ENCODE peak calls at places on chromosomes 12 and 14, in four cellular contexts. P is psoas muscle, D is thyroid gland, T is stomach. J is an unnamed sample. For H3K4me1, the result is how much of the 10 kb centered on the place peaks cover.

GRCh38 chr12:1863823-1864222 is 43.5 kb downstream of the LRTM2 start:
- DNase-seq in T (peak), P (no peak), D (no peak), J (no peak)

GRCh38 chr12:123142948-123143752 is 7.7 kb downstream of the PITPNM2 start:
- DNase-seq in P (no peak), D (peak), T (no peak), J (peak)

GRCh38 chr12:5808956-5809355 is 136.1 kb downstream of the ANO2 start:
- DNase-seq in P (no peak), T (no peak), D (no peak), J (no peak)

GRCh38 chr12:92597997-92598396 is 104.8 kb upstream of the PLEKHG7 start:
- DNase-seq in D (no peak), T (no peak), P (no peak), J (no peak)

GRCh38 chr14:104146651-104147345 is 8.4 kb downstream of the KIF26A start:
- DNase-seq in P (peak), D (no peak), T (no peak), J (no peak)

GRCh38 chr12:131014343-131014742 is 60.6 kb downstream of the ADGRD1 start:
- DNase-seq in D (no peak), T (no peak), P (no peak), J (no peak)

GRCh38 chr14:39272918-39273317 is 39.2 kb downstream of the MIA2 start:
- DNase-seq in T (no peak), P (no peak), D (no peak), J (no peak)

GRCh38 chr12:442235-442884 is 17.4 kb upstream of the B4GALNT3 start:
- DNase-seq in T (peak), D (peak), P (no peak), J (no peak)

GRCh38 chr12:110600254-110600653 is 13.7 kb upstream of the TCTN1 start:
- DNase-seq in T (no peak), P (no peak), D (no peak), J (no peak)

GRCh38 chr12:75998292-75999063 is 33.1 kb downstream of the PHLDA1 start:
- DNase-seq in T (no peak), D (no peak), P (no peak), J (no peak)

GRCh38 chr14:104184911-104185499 is 46.6 kb downstream of the KIF26A start:
- DNase-seq in T (no peak), P (peak), D (no peak), J (no peak)

GRCh38 chr14:55430024-55430690 is 10.3 kb downstream of the TBPL2 start:
- DNase-seq in P (no peak), T (no peak), D (peak), J (peak)

GRCh38 chr14:32588448-32589320 is 259.6 kb downstream of the AKAP6 start:
- DNase-seq in T (no peak), D (no peak), P (no peak), J (no peak)

GRCh38 chr14:87178277-87178676 is 814.7 kb downstream of the GALC start:
- DNase-seq in D (no peak), T (no peak), P (no peak), J (no peak)

GRCh38 chr12:114649585-114649984 is 34.4 kb downstream of the TBX3 start:
- DNase-seq in P (no peak), T (no peak), D (no peak), J (no peak)

GRCh38 chr14:61570961-61571299 is 124.4 kb upstream of the HIF1A start:
- DNase-seq in T (no peak), P (no peak), D (no peak), J (no peak)

GRCh38 chr14:103806805-103807204 is 40.6 kb downstream of the PPP1R13B start:
- DNase-seq in T (no peak), P (no peak), D (no peak), J (no peak)

GRCh38 chr14:68365228-68365627 is 427.6 kb downstream of the ZFP36L1 start:
- DNase-seq in T (no peak), D (no peak), P (no peak), J (no peak)

GRCh38 chr14:53840444-53840843 is 116.2 kb downstream of the BMP4 start:
- DNase-seq in D (no peak), P (no peak), T (no peak), J (no peak)

GRCh38 chr12:26274441-26275312 is 79.3 kb downstream of the SSPN start:
- DNase-seq in T (peak), P (peak), D (peak), J (peak)

GRCh38 chr12:102535306-102535705 is 54.9 kb upstream of the IGF1 start:
- DNase-seq in D (no peak), T (no peak), P (no peak), J (no peak)

GRCh38 chr12:24933694-24934407 is 15.1 kb downstream of the BCAT1 start:
- DNase-seq in P (no peak), T (no peak), D (no peak), J (no peak)

GRCh38 chr12:109573029-109573913 is at the start of the genes MMAB and MVK:
- DNase-seq in T (peak), P (peak), D (peak), J (peak)

GRCh38 chr12:130334937-130335336 is 2.8 kb upstream of the PIWIL1 start:
- DNase-seq in T (no peak), P (no peak), D (no peak), J (no peak)

GRCh38 chr12:6570264-6570887 is 2.3 kb upstream of the NOP2 start:
- DNase-seq in P (no peak), T (peak), D (peak), J (no peak)

GRCh38 chr14:86847176-86847575 is 1145.8 kb downstream of the GALC start:
- DNase-seq in P (no peak), D (no peak), T (no peak), J (no peak)

GRCh38 chr12:88566430-88566829 is 13.8 kb downstream of the KITLG start:
- DNase-seq in T (peak), P (no peak), D (no peak), J (no peak)

GRCh38 chr12:53062977-53063707 is 13.3 kb downstream of the TNS2 start:
- DNase-seq in T (no peak), D (no peak), P (peak), J (no peak)
- H3K4me1 ChIP-seq in T (under half), D (half or more), P (under half), J (half or more)

GRCh38 chr12:105425263-105426174 is 95.0 kb downstream of the C12orf75 start:
- DNase-seq in T (no peak), D (no peak), P (no peak), J (no peak)
- H3K4me3 ChIP-seq in T (no peak), D (no peak), P (no peak), J (no peak)

GRCh38 chr14:51681411-51681810 is 29.7 kb downstream of the FRMD6 start:
- DNase-seq in D (no peak), T (no peak), P (no peak), J (no peak)
- H3K4me1 ChIP-seq in D (under half), T (under half), P (under half), J (under half)

GRCh38 chr12:120247183-120247582 is 18.3 kb downstream of the PXN start:
- DNase-seq in D (no peak), T (peak), P (no peak), J (no peak)

GRCh38 chr12:120252071-120252906 is 13.2 kb downstream of the PXN start:
- DNase-seq in P (no peak), T (no peak), D (no peak), J (no peak)

GRCh38 chr12:120247621-120248030 is 17.9 kb downstream of the PXN start:
- DNase-seq in T (no peak), D (no peak), P (no peak), J (no peak)

GRCh38 chr12:120249266-120249874 is 16.2 kb downstream of the PXN start:
- DNase-seq in D (no peak), P (no peak), T (no peak), J (no peak)

GRCh38 chr12:120249875-120250795 is 15.4 kb downstream of the PXN start:
- DNase-seq in D (peak), T (no peak), P (peak), J (peak)
- H3K4me3 ChIP-seq in D (no peak), T (no peak), P (peak), J (no peak)

DNA sequence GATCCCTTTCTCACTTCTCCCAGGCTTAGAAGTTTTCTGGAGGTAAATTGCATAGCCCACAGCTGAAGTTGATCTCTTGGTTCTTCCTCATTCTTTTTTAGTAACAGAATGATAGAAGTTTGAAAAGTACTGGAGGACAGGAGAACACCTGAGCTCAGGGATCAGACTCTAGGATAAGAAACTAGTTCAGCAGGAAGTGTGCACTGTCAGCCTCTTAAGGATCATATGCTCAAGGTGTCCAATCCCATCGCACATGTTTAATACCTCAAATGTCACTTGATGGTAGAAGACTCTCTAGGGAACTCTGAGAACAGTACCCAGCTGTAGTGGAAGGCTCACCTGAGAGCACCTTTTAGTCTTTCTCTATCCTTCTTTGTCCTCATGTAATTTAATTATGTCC is 14.7 kb upstream of the LIMA1 start:
- DNase-seq in D (no peak), P (no peak), T (no peak), J (no peak)
- H3K4me1 ChIP-seq in D (under half), P (under half), T (under half), J (under half)

DNA sequence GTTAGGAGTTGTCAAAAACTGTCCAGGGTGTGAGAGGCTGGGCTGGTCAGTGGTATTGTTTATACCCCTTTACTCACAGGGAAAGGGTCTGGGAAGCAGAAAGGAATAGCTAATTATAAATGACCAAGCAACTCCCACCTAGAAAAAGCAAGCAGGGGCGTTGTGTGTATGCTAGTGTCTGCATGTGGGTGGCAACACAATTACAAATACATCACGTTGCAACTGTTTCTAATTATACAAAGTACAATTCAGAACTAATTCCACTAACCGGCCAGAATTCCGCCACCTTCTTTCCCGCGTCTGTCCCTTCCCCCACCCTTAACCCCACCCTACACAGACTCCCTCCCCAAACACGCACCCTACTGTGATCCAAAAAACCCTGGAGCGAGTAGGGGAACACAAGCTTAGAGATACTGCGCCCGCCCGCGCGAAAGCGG is 2.2 kb downstream of the DPF3 start:
- DNase-seq in P (no peak), T (no peak), D (no peak), J (no peak)
- H3K4me3 ChIP-seq in P (peak), T (peak), D (peak), J (peak)

J was measured in ascending aorta.